ENCODE peak calls at places on chromosomes 13 and 19, in five cellular contexts. S is transverse colon, X is stomach, P is ovary, L is sigmoid colon. M is an unnamed sample.

GRCh38 chr13:39684531-39685137 is 29.2 kb downstream of the COG6 start:
- DNase-seq in S (no peak), X (no peak), P (no peak), L (no peak), M (no peak)

GRCh38 chr13:35086667-35087066 is 144.6 kb downstream of the NBEA start:
- DNase-seq in S (no peak), X (no peak), P (no peak), L (no peak), M (no peak)

GRCh38 chr19:1945899-1946298 is 4.9 kb downstream of the CSNK1G2 start:
- DNase-seq in S (peak), X (peak), P (peak), L (peak), M (peak)

GRCh38 chr19:45499196-45500180 is 1.2 kb downstream of the PPM1N start:
- DNase-seq in S (peak), X (no peak), P (no peak), L (no peak), M (peak)

GRCh38 chr13:27810009-27810408 is 17.7 kb downstream of the GSX1 start:
- DNase-seq in S (no peak), X (no peak), P (no peak), L (peak), M (no peak)

GRCh38 chr13:95185311-95185710 is 115.9 kb downstream of the ABCC4 start:
- DNase-seq in S (no peak), X (no peak), P (no peak), L (no peak), M (no peak)

GRCh38 chr13:112877066-112877465 is 91.9 kb upstream of the MCF2L start:
- DNase-seq in S (no peak), X (no peak), P (no peak), L (peak), M (no peak)

GRCh38 chr19:12867120-12868099 is 13.8 kb downstream of the DNASE2 start:
- DNase-seq in S (peak), X (peak), P (peak), L (no peak), M (no peak)

GRCh38 chr13:74444161-74444571 is 310.0 kb upstream of the KLF12 start:
- DNase-seq in S (no peak), X (no peak), P (no peak), L (no peak), M (no peak)

GRCh38 chr13:48595330-48596127 is 58.2 kb upstream of the CYSLTR2 start:
- DNase-seq in S (peak), X (peak), P (peak), L (peak), M (no peak)

GRCh38 chr19:20423381-20424207 is 142.0 kb downstream of the ZNF737 start:
- DNase-seq in S (peak), X (peak), P (peak), L (peak), M (peak)

GRCh38 chr19:29549105-29550070 is 23.6 kb downstream of the VSTM2B start:
- DNase-seq in S (no peak), X (peak), P (no peak), L (peak), M (no peak)

GRCh38 chr13:103799028-103799427 is 732.8 kb upstream of the SLC10A2 start:
- DNase-seq in S (no peak), X (no peak), P (no peak), L (no peak), M (no peak)

GRCh38 chr19:49469828-49470614 is 4.0 kb upstream of the FLT3LG start:
- DNase-seq in S (peak), X (peak), P (no peak), L (no peak), M (no peak)

GRCh38 chr13:41296879-41297646 is 14.0 kb upstream of the NAA16 start:
- DNase-seq in S (no peak), X (no peak), P (no peak), L (no peak), M (no peak)

GRCh38 chr13:39452412-39452811 is 150.6 kb downstream of the LHFPL6 start:
- DNase-seq in S (no peak), X (no peak), P (no peak), L (no peak), M (no peak)

GRCh38 chr13:89407357-89407756 is 1736.2 kb downstream of the SLITRK5 start:
- DNase-seq in S (no peak), X (no peak), P (no peak), L (no peak), M (no peak)

GRCh38 chr19:14432817-14433453 is at the start of gene PKN1:
- DNase-seq in S (peak), X (peak), P (peak), L (no peak), M (no peak)

GRCh38 chr13:62933809-62934208 is 1518.2 kb upstream of the PCDH20 start:
- DNase-seq in S (no peak), X (no peak), P (no peak), L (no peak), M (no peak)

GRCh38 chr19:46954502-46955004 is 65.1 kb upstream of the NPAS1 start:
- DNase-seq in S (no peak), X (no peak), P (no peak), L (no peak), M (no peak)

GRCh38 chr13:98384739-98385138 is 192.2 kb downstream of the STK24 start:
- DNase-seq in S (no peak), X (no peak), P (no peak), L (no peak), M (no peak)

GRCh38 chr19:45322311-45322710 is 364 bp downstream of the CKM start:
- DNase-seq in S (no peak), X (no peak), P (no peak), L (no peak), M (no peak)

GRCh38 chr13:38908574-38908973 is 82.1 kb downstream of the STOML3 start:
- DNase-seq in S (no peak), X (no peak), P (no peak), L (no peak), M (no peak)

GRCh38 chr19:30516586-30516985 is 144.4 kb downstream of the ZNF536 start:
- DNase-seq in S (no peak), X (no peak), P (no peak), L (no peak), M (no peak)

GRCh38 chr13:104984296-104984818 is 1551.1 kb downstream of the EFNB2 start:
- DNase-seq in S (no peak), X (peak), P (no peak), L (peak), M (peak)

GRCh38 chr13:91655731-91656130 is 257.3 kb downstream of the GPC5 start:
- DNase-seq in S (no peak), X (no peak), P (no peak), L (no peak), M (no peak)

DNA sequence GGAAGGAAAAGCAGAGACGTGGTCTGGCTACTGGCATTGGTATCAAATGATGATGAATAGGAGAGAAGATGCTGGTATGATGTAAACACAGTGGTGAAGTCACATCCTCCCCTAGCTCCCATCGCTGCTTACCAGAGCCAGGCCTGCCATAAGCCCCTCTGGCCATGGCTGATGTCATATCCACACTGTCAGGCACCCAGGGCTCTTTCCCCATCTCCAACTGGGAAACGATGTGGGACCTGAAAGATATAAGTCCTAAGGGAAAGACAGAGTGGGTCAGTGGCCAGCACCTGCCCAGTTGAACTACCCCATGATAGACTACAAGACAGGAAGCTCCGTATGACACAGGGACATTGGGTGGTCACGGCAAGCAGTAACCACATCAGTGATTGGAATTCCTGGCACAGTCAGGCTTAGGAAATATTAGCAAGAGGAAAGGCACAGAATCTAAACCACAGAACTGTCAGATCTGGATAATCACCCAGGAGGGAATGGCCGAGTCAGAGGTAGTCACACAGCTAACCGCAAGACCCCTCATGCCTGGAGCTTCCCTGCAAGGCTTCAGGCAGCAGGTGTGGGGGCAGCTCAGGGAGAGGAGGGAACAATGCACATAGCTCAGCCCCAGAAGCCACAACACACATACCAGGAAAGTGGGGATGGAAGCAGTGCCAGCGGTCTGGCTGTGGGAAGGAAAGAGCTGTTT is 3.8 kb downstream of the ZNF792 start:
- DNase-seq in S (no peak), X (no peak), P (no peak), L (no peak), M (no peak)
- TF ChIP-seq EP300 in S (no peak), X (no peak), P (no peak), L (no peak), M (no peak)

GRCh38 chr19:11373166-11373884 is 1.1 kb upstream of the SWSAP1 start:
- DNase-seq in S (no peak), X (peak), P (no peak), L (no peak), M (no peak)
- H3K4me3 ChIP-seq in S (no peak), X (no peak), P (no peak), L (no peak), M (no peak)

GRCh38 chr19:50558039-50558438 is 10.2 kb downstream of the LRRC4B start:
- DNase-seq in S (no peak), X (no peak), P (no peak), L (no peak), M (no peak)

GRCh38 chr19:50555033-50555432 is 13.2 kb downstream of the LRRC4B start:
- DNase-seq in S (no peak), X (no peak), P (no peak), L (no peak), M (no peak)

GRCh38 chr19:50557009-50557613 is 11.1 kb downstream of the LRRC4B start:
- DNase-seq in S (no peak), X (no peak), P (no peak), L (no peak), M (no peak)

GRCh38 chr19:50555447-50556235 is 12.6 kb downstream of the LRRC4B start:
- DNase-seq in S (no peak), X (no peak), P (no peak), L (no peak), M (no peak)

GRCh38 chr19:50556236-50557008 is 11.8 kb downstream of the LRRC4B start:
- DNase-seq in S (peak), X (peak), P (peak), L (peak), M (peak)
- TF ChIP-seq EP300 in S (no peak), X (no peak), P (no peak), L (no peak), M (no peak)

GRCh38 chr13:60062502-60062901 is 101.2 kb downstream of the DIAPH3 start:
- DNase-seq in S (no peak), X (no peak), P (no peak), L (no peak), M (no peak)

GRCh38 chr13:60066206-60066605 is 97.5 kb downstream of the DIAPH3 start:
- DNase-seq in S (no peak), X (no peak), P (no peak), L (no peak), M (no peak)

GRCh38 chr13:60061737-60062136 is 102.0 kb downstream of the DIAPH3 start:
- DNase-seq in S (no peak), X (no peak), P (no peak), L (no peak), M (no peak)
- H3K4me3 ChIP-seq in S (no peak), X (no peak), P (no peak), L (no peak), M (no peak)